ENCODE peak calls at places on chromosomes 13 and 19, in six cellular contexts. One of them, this sample, is unnamed.

GRCh38 chr19:48926909-48927308 is 6.6 kb upstream of the DHDH start:
- DNase-seq in GM23338: no peak
- DNase-seq in GM12878: no peak
- DNase-seq in HepG2: no peak
- DNase-seq in WTC11: no peak
- DNase-seq in K562: peak; percentile 62
- DNase-seq in this sample: no peak

GRCh38 chr13:48112896-48113525 is 18.1 kb upstream of the MED4 start:
- DNase-seq in GM12878: no peak
- DNase-seq in GM23338: no peak
- DNase-seq in K562: no peak
- DNase-seq in WTC11: no peak
- DNase-seq in HepG2: no peak
- DNase-seq in this sample: no peak

GRCh38 chr13:77544365-77544764 is 8.9 kb downstream of the SCEL start:
- DNase-seq in HepG2: no peak
- DNase-seq in WTC11: no peak
- DNase-seq in GM12878: no peak
- DNase-seq in GM23338: no peak
- DNase-seq in K562: no peak
- DNase-seq in this sample: no peak

GRCh38 chr19:44548736-44549135 is 19.3 kb upstream of the CEACAM20 start:
- DNase-seq in HepG2: no peak
- DNase-seq in K562: no peak
- DNase-seq in GM12878: no peak
- DNase-seq in GM23338: no peak
- DNase-seq in WTC11: no peak
- DNase-seq in this sample: no peak

GRCh38 chr13:99374994-99375805 is 68.0 kb upstream of the GPR183 start:
- DNase-seq in GM23338: no peak
- DNase-seq in WTC11: no peak
- DNase-seq in K562: no peak
- DNase-seq in GM12878: no peak
- DNase-seq in HepG2: no peak
- DNase-seq in this sample: no peak

GRCh38 chr19:41350735-41351338 is 2.9 kb downstream of the TGFB1 start:
- DNase-seq in WTC11: no peak
- DNase-seq in GM23338: peak; percentile 26
- DNase-seq in GM12878: no peak
- DNase-seq in K562: peak; percentile 85
- DNase-seq in HepG2: no peak
- DNase-seq in this sample: no peak

GRCh38 chr19:18202759-18203407 is 959 bp downstream of the RAB3A start:
- DNase-seq in K562: peak; percentile 46
- DNase-seq in HepG2: no peak
- DNase-seq in GM12878: no peak
- DNase-seq in WTC11: peak; percentile 71
- DNase-seq in GM23338: peak; percentile 84
- DNase-seq in this sample: peak; percentile 80

GRCh38 chr19:3601021-3601420 is 5.7 kb downstream of the TBXA2R start:
- DNase-seq in WTC11: no peak
- DNase-seq in GM23338: no peak
- DNase-seq in HepG2: no peak
- DNase-seq in GM12878: no peak
- DNase-seq in K562: no peak
- DNase-seq in this sample: no peak

GRCh38 chr19:47229674-47230121 is 1.3 kb downstream of the BBC3 start:
- DNase-seq in WTC11: no peak
- DNase-seq in GM12878: no peak
- DNase-seq in K562: no peak
- DNase-seq in HepG2: no peak
- DNase-seq in GM23338: no peak
- DNase-seq in this sample: no peak

GRCh38 chr13:32246468-32246867 is 68.7 kb downstream of the ZAR1L start:
- DNase-seq in HepG2: peak; percentile 67
- DNase-seq in GM23338: peak; percentile 93
- DNase-seq in K562: peak; percentile 58
- DNase-seq in WTC11: peak; percentile 81
- DNase-seq in GM12878: no peak
- DNase-seq in this sample: peak; percentile 80

GRCh38 chr13:99225078-99225477 is 24.4 kb downstream of the UBAC2 start:
- DNase-seq in WTC11: no peak
- DNase-seq in GM23338: no peak
- DNase-seq in HepG2: no peak
- DNase-seq in K562: no peak
- DNase-seq in GM12878: no peak
- DNase-seq in this sample: no peak

GRCh38 chr19:56111601-56112312 is 9.3 kb downstream of the ZNF787 start:
- DNase-seq in GM23338: peak; percentile 53
- DNase-seq in GM12878: no peak
- DNase-seq in WTC11: no peak
- DNase-seq in K562: no peak
- DNase-seq in HepG2: peak; percentile 45
- DNase-seq in this sample: no peak

GRCh38 chr19:46133777-46134231 is 9.3 kb upstream of the IGFL3 start:
- DNase-seq in GM23338: peak; percentile 57
- DNase-seq in HepG2: no peak
- DNase-seq in WTC11: no peak
- DNase-seq in K562: no peak
- DNase-seq in GM12878: no peak
- DNase-seq in this sample: no peak

GRCh38 chr13:23980160-23980551 is 82.9 kb upstream of the C1QTNF9B start:
- DNase-seq in GM12878: no peak
- DNase-seq in HepG2: peak; percentile 12
- DNase-seq in GM23338: peak; percentile 86
- DNase-seq in K562: peak; percentile 58
- DNase-seq in WTC11: peak; percentile 92
- DNase-seq in this sample: peak; percentile 92

GRCh38 chr13:30111810-30112209 is 195.5 kb downstream of the KATNAL1 start:
- DNase-seq in K562: no peak
- DNase-seq in HepG2: peak; percentile 20
- DNase-seq in WTC11: peak; percentile 31
- DNase-seq in GM12878: no peak
- DNase-seq in GM23338: peak; percentile 54
- DNase-seq in this sample: no peak

GRCh38 chr19:1647664-1648155 is 4.7 kb downstream of the TCF3 start:
- DNase-seq in GM12878: no peak
- DNase-seq in GM23338: no peak
- DNase-seq in K562: no peak
- DNase-seq in HepG2: no peak
- DNase-seq in WTC11: no peak
- DNase-seq in this sample: no peak

GRCh38 chr13:21338651-21339278 is 120.3 kb downstream of the ZDHHC20 start:
- DNase-seq in WTC11: no peak
- DNase-seq in GM12878: no peak
- DNase-seq in HepG2: no peak
- DNase-seq in K562: no peak
- DNase-seq in GM23338: peak; percentile 63
- DNase-seq in this sample: no peak

GRCh38 chr13:50993908-50994307 is 84.3 kb downstream of the RNASEH2B start:
- DNase-seq in WTC11: no peak
- DNase-seq in K562: no peak
- DNase-seq in HepG2: no peak
- DNase-seq in GM23338: no peak
- DNase-seq in GM12878: no peak
- DNase-seq in this sample: no peak

GRCh38 chr13:83765796-83766195 is 116.5 kb downstream of the SLITRK1 start:
- DNase-seq in HepG2: no peak
- DNase-seq in GM23338: no peak
- DNase-seq in K562: no peak
- DNase-seq in WTC11: no peak
- DNase-seq in GM12878: no peak
- DNase-seq in this sample: no peak

GRCh38 chr19:32708457-32708856 is 11.1 kb upstream of the TDRD12 start:
- DNase-seq in K562: no peak
- DNase-seq in WTC11: no peak
- DNase-seq in HepG2: no peak
- DNase-seq in GM12878: no peak
- DNase-seq in GM23338: no peak
- DNase-seq in this sample: no peak

GRCh38 chr13:40580566-40581276 is 85.7 kb downstream of the FOXO1 start:
- DNase-seq in WTC11: no peak
- DNase-seq in K562: no peak
- DNase-seq in GM23338: no peak
- DNase-seq in GM12878: no peak
- DNase-seq in HepG2: no peak
- DNase-seq in this sample: no peak

GRCh38 chr19:13961826-13962737 is 9.8 kb downstream of the DCAF15 start:
- DNase-seq in HepG2: no peak
- DNase-seq in GM12878: no peak
- DNase-seq in GM23338: peak; percentile 77
- DNase-seq in WTC11: peak; percentile 62
- DNase-seq in K562: no peak
- DNase-seq in this sample: no peak

GRCh38 chr13:112145221-112146072 is 78.5 kb downstream of the SOX1 start:
- DNase-seq in K562: no peak
- DNase-seq in GM12878: no peak
- DNase-seq in GM23338: no peak
- DNase-seq in HepG2: no peak
- DNase-seq in WTC11: no peak
- DNase-seq in this sample: no peak

GRCh38 chr13:112143046-112143752 is 76.2 kb downstream of the SOX1 start:
- DNase-seq in GM23338: no peak
- DNase-seq in K562: no peak
- DNase-seq in HepG2: no peak
- DNase-seq in WTC11: no peak
- DNase-seq in GM12878: no peak
- DNase-seq in this sample: no peak

GRCh38 chr13:112146073-112146360 is 79.1 kb downstream of the SOX1 start:
- DNase-seq in K562: no peak
- DNase-seq in WTC11: no peak
- DNase-seq in GM12878: no peak
- DNase-seq in GM23338: no peak
- DNase-seq in HepG2: no peak
- DNase-seq in this sample: no peak

GRCh38 chr13:112143753-112144615 is 77.0 kb downstream of the SOX1 start:
- DNase-seq in HepG2: no peak
- DNase-seq in GM23338: no peak
- DNase-seq in GM12878: no peak
- DNase-seq in WTC11: no peak
- DNase-seq in K562: no peak
- DNase-seq in this sample: no peak

GRCh38 chr13:112144616-112145220 is 77.8 kb downstream of the SOX1 start:
- DNase-seq in GM23338: no peak
- DNase-seq in K562: no peak
- DNase-seq in WTC11: no peak
- DNase-seq in GM12878: no peak
- DNase-seq in HepG2: no peak
- DNase-seq in this sample: no peak
- TF ChIP-seq CREB1 in GM23338: no peak
- TF ChIP-seq CREB1 in K562: no peak
- TF ChIP-seq CREB1 in WTC11: no peak
- TF ChIP-seq CREB1 in GM12878: no peak
- TF ChIP-seq CREB1 in HepG2: no peak
- TF ChIP-seq CREB1 in this sample: no peak

GRCh38 chr19:42409477-42409876 is 17.7 kb downstream of the LIPE start:
- DNase-seq in GM12878: no peak
- DNase-seq in HepG2: no peak
- DNase-seq in GM23338: no peak
- DNase-seq in WTC11: no peak
- DNase-seq in K562: no peak
- DNase-seq in this sample: no peak

GRCh38 chr19:42410371-42410770 is 16.8 kb downstream of the LIPE start:
- DNase-seq in K562: no peak
- DNase-seq in HepG2: no peak
- DNase-seq in GM23338: no peak
- DNase-seq in WTC11: no peak
- DNase-seq in GM12878: no peak
- DNase-seq in this sample: no peak

GRCh38 chr19:42411581-42412178 is 15.5 kb downstream of the LIPE start:
- DNase-seq in GM23338: no peak
- DNase-seq in GM12878: no peak
- DNase-seq in K562: no peak
- DNase-seq in HepG2: no peak
- DNase-seq in WTC11: no peak
- DNase-seq in this sample: no peak

GRCh38 chr19:42412661-42413076 is 14.5 kb downstream of the LIPE start:
- DNase-seq in GM23338: no peak
- DNase-seq in WTC11: no peak
- DNase-seq in GM12878: no peak
- DNase-seq in HepG2: no peak
- DNase-seq in K562: no peak
- DNase-seq in this sample: no peak

DNA sequence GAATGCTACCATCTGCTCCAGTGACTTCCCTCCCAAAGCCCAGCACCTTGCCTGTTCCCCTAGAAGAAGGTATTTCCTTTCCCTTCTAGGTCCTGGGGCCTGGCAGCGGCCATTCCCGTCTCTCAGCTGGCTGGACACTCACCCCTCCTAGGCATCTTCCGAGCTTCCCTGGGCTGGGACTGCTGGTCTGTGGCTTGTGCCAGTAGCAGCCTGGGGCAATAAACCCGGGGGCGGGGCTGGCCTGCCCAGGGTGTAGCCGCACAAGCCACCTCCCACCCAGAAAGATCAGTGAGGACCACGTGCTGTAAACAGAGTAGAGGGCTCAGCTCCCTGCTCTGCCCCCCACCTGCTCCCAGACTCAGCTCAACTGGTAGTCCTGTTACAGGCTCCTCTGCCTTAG is 15.0 kb downstream of the LIPE start:
- DNase-seq in GM12878: no peak
- DNase-seq in WTC11: peak; percentile 62
- DNase-seq in K562: no peak
- DNase-seq in GM23338: peak; percentile 48
- DNase-seq in HepG2: no peak
- DNase-seq in this sample: no peak
- TF ChIP-seq CREB1 in GM12878: no peak
- TF ChIP-seq CREB1 in WTC11: no peak
- TF ChIP-seq CREB1 in K562: no peak
- TF ChIP-seq CREB1 in GM23338: no peak
- TF ChIP-seq CREB1 in HepG2: no peak
- TF ChIP-seq CREB1 in this sample: no peak

GRCh38 chr19:17097593-17098126 is 22.1 kb downstream of the MYO9B start:
- DNase-seq in HepG2: peak; percentile 86
- DNase-seq in WTC11: no peak
- DNase-seq in K562: peak; percentile 75
- DNase-seq in GM12878: no peak
- DNase-seq in GM23338: no peak
- DNase-seq in this sample: no peak
- TF ChIP-seq CREB1 in HepG2: peak; percentile 15
- TF ChIP-seq CREB1 in WTC11: no peak
- TF ChIP-seq CREB1 in K562: no peak
- TF ChIP-seq CREB1 in GM12878: no peak
- TF ChIP-seq CREB1 in GM23338: no peak
- TF ChIP-seq CREB1 in this sample: no peak

DNA sequence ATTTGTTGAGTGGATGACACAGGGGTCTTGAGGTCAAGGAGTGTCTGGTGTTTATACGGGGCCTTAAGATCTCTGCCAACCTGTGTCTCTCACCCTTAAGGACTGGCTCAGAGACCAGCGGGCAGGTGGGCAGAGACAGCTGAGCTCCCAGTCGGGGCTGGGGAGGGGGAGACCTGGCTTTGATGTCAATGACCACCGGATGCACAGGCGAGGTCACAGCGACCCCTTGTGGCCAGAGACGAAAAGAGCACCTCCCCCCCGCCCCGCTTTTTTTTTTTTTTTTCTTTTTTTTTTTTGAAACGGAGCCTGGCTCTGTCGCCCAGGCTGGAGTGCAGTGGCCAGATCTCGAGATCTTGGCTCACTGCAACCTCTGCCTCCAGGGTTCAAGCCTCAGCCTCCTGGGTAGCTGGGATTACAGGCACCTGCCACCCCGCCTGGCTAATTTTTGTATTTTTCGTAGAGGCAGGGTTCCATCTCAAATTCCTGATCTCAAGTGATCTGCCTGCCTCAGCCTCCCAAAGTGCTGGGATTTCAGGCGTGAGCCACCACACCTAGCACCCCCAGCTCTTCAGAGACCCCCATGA is 12.1 kb upstream of the KLK14 start:
- DNase-seq in K562: peak; percentile 78
- DNase-seq in HepG2: peak; percentile 13
- DNase-seq in GM23338: peak; percentile 77
- DNase-seq in WTC11: peak; percentile 75
- DNase-seq in GM12878: no peak
- DNase-seq in this sample: no peak
- TF ChIP-seq CREB1 in K562: no peak
- TF ChIP-seq CREB1 in HepG2: no peak
- TF ChIP-seq CREB1 in GM23338: no peak
- TF ChIP-seq CREB1 in WTC11: no peak
- TF ChIP-seq CREB1 in GM12878: no peak
- TF ChIP-seq CREB1 in this sample: no peak